ENCODE peak calls at places on chromosomes 11 and 22, in seven cellular contexts. E is body of pancreas, D is WTC11, M is cardiac fibroblast, H is ovary, O is foreskin fibroblast, G is upper lobe of right lung. S is an unnamed sample.

GRCh38 chr11:13718394-13718793 is 49.9 kb downstream of the FAR1 start:
- DNase-seq in E (no peak), H (no peak), O (no peak), M (no peak), D (no peak), G (no peak), S (no peak)

GRCh38 chr11:122681731-122682130 is 26.2 kb downstream of the UBASH3B start:
- DNase-seq in D (no peak), H (no peak), E (no peak), M (no peak), G (no peak), O (no peak), S (no peak)

GRCh38 chr11:64101461-64101860 is 64.5 kb downstream of the MACROD1 start:
- DNase-seq in M (no peak), D (no peak), H (no peak), O (no peak), E (no peak), G (no peak), S (no peak)

GRCh38 chr22:30648825-30649224 is 13.2 kb downstream of the SLC35E4 start:
- DNase-seq in H (no peak), G (no peak), O (no peak), E (peak), D (no peak), M (no peak), S (no peak)

GRCh38 chr11:67572747-67573419 is 10.7 kb upstream of the GSTP1 start:
- DNase-seq in E (peak), O (peak), M (peak), D (peak), G (peak), H (peak), S (no peak)

GRCh38 chr22:30224161-30224857 is 22.2 kb downstream of the LIF start:
- DNase-seq in M (no peak), G (no peak), O (no peak), D (no peak), H (no peak), E (no peak), S (no peak)

GRCh38 chr22:17824452-17824851 is 50.2 kb upstream of the BID start:
- DNase-seq in M (no peak), D (no peak), O (no peak), G (no peak), H (no peak), E (no peak), S (no peak)

GRCh38 chr11:92332986-92333385 is 108.4 kb downstream of the FAT3 start:
- DNase-seq in D (no peak), M (peak), O (peak), H (no peak), G (no peak), E (no peak), S (peak)

GRCh38 chr11:118621071-118621815 is 13.8 kb downstream of the PHLDB1 start:
- DNase-seq in O (peak), H (peak), E (peak), G (peak), D (peak), M (peak), S (no peak)

GRCh38 chr11:47917643-47918369 is 62.6 kb upstream of the PTPRJ start:
- DNase-seq in M (peak), G (peak), D (peak), E (peak), O (peak), H (peak), S (peak)

GRCh38 chr11:122229078-122229477 is 113.1 kb upstream of the BLID start:
- DNase-seq in O (peak), G (no peak), H (no peak), M (no peak), E (no peak), D (no peak), S (no peak)

DNA sequence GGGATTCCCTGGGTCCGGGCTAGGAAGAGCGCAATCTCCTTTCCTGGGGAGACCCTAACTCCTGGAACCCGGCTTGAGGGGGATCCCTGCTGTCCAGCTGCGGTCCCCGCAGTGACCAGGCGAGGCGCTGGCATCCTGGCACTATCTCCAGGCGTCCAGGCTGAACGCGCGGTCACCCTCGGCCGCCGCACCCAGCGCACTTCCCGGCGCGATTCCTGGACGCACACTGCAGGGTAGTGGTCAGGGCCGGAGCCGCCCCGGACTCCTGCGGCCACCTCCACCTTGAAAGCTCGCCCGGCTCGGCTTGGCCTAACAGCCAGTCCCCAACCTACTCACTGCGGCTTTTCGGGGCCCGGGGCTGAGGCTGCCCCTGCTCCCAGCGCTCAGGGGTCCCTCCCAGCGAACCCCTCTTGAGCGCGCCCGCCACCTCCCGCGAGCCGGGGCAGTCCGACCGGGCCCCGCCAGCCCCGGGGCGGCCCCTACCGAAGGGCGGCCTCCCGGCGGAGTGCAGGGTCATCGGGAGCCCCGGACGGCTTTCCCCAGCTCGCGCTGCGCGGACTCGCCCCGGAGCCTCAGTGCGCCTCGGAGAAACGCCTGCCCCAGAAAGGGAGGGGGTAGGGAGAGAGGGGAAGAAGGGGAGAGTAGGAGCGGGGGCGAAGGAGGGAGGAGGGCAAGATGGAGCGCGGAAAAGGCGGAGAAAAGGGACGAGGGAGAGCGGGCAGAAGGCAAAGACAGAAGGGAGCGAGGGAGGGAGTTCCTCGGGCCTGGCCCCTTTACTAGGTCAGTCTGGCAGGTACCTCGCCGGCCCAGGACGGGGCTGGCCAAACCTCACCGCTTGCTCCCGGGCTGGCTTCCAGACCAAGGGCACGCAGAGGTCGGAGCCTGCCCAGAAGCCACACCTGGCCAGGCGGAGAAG is 1.0 kb downstream of the POU2AF3 start:
- DNase-seq in O (peak), M (peak), E (peak), H (peak), D (peak), G (peak), S (no peak)
- TF ChIP-seq CTCF in O (peak), M (peak), E (peak), H (peak), D (peak), G (peak), S (peak)

GRCh38 chr22:45159652-45160462 is 3.9 kb upstream of the NUP50 start:
- DNase-seq in G (no peak), E (peak), M (no peak), O (no peak), D (no peak), H (no peak), S (no peak)
- TF ChIP-seq CTCF in G (peak), E (no peak), M (no peak), O (no peak), D (no peak), H (no peak), S (peak)

DNA sequence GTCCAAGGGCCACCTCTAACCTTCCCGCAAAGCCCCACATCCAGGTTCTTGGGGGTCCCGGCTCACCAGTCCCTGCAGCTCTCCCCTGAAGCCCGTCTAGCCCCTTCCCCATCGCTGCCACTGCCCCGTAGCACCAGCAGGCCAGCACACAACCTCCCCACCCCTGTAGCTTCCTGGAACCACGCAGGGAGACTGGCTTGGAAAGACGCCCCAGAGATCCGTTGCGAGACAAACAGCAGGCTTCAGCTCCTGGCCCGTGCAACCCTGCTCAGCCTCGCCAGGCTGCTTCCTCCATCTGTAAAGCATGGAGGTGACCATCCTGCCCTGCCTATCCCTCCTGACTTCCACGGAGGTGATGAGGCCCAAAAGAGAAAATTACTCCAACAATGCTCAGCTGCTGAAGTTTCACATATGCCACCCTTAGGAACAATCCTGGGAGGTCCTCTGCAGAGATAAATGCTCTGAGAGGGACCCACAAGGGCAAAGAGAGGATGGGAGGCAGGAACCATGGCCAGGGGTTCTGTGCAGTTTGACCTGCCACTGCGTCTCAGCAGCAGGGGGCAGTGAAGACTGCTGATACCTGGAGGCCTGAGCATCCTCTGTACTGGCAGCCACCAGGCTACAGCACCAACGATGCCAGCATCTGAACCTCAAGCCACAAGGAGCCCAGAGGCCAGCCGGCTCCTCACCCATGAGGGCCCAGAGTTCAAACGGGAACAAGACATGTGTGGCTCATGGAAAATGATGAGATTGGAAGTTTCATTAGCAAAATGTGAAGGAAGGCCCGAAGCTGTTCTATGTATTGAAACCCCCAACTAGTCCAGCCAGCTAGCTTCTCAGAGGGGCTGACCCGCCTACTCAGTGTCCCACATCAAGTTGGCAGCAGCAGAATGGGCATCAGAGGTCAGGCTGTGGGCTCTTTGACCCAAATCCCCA is 16.1 kb downstream of the DGCR2 start:
- DNase-seq in D (peak), E (peak), O (no peak), G (peak), M (no peak), H (no peak), S (no peak)
- TF ChIP-seq CTCF in D (no peak), E (no peak), O (no peak), G (peak), M (peak), H (no peak), S (peak)

GRCh38 chr11:11871991-11872401 is 30.2 kb downstream of the USP47 start:
- DNase-seq in O (no peak), H (no peak), G (no peak), D (no peak), M (no peak), E (no peak), S (no peak)

GRCh38 chr11:11880179-11880578 is 38.4 kb downstream of the USP47 start:
- DNase-seq in H (no peak), M (no peak), G (no peak), D (no peak), E (no peak), O (no peak), S (no peak)

GRCh38 chr11:11876458-11876857 is 34.7 kb downstream of the USP47 start:
- DNase-seq in E (peak), O (no peak), G (no peak), D (no peak), M (peak), H (no peak), S (no peak)
- TF ChIP-seq CTCF in E (no peak), O (no peak), G (no peak), D (no peak), M (peak), H (no peak), S (no peak)

GRCh38 chr22:25824828-25825474 is 83.0 kb downstream of the MYO18B start:
- DNase-seq in E (no peak), O (no peak), D (no peak), H (no peak), G (no peak), M (no peak), S (no peak)

GRCh38 chr22:25829237-25829636 is 87.2 kb downstream of the MYO18B start:
- DNase-seq in G (no peak), O (no peak), D (no peak), M (no peak), E (no peak), H (no peak), S (no peak)

GRCh38 chr22:25829808-25830777 is 88.1 kb downstream of the MYO18B start:
- DNase-seq in D (no peak), G (no peak), H (no peak), O (no peak), M (no peak), E (peak), S (no peak)

GRCh38 chr22:25828422-25828821 is 86.4 kb downstream of the MYO18B start:
- DNase-seq in H (no peak), G (no peak), D (no peak), O (no peak), M (no peak), E (no peak), S (no peak)

DNA sequence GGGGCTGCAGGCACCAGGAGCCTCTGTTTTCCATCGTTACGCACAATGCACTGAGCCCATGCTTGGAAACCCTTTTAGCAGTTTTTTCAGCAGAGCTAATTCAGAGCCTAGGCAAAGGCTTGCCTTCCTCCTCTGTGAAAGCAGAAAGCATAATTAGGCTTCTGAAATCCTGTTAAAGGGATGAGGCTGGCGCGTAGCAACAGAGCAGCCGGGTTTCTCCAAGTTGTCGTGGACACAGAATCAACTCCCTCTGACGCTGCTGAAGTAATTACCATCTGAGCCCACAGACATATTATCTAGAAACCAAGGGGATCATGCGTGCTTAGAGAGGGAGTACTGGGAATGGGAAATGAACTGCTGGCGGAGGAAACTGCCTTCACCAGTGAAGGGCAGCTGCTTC is 85.4 kb downstream of the MYO18B start:
- DNase-seq in H (no peak), E (no peak), O (no peak), M (no peak), D (no peak), G (no peak), S (no peak)
- TF ChIP-seq CTCF in H (no peak), E (no peak), O (no peak), M (no peak), D (no peak), G (no peak), S (no peak)

GRCh38 chr11:133835258-133836075 is 9.8 kb downstream of the SPATA19 start:
- DNase-seq in E (peak), G (no peak), O (peak), M (peak), D (peak), H (no peak), S (no peak)
- TF ChIP-seq CTCF in E (peak), G (peak), O (peak), M (peak), D (peak), H (no peak), S (peak)

GRCh38 chr11:46272816-46273427 is 4.5 kb upstream of the CREB3L1 start:
- DNase-seq in G (peak), D (no peak), H (peak), M (peak), E (peak), O (peak), S (no peak)
- TF ChIP-seq CTCF in G (no peak), D (no peak), H (no peak), M (no peak), E (no peak), O (no peak), S (no peak)

DNA sequence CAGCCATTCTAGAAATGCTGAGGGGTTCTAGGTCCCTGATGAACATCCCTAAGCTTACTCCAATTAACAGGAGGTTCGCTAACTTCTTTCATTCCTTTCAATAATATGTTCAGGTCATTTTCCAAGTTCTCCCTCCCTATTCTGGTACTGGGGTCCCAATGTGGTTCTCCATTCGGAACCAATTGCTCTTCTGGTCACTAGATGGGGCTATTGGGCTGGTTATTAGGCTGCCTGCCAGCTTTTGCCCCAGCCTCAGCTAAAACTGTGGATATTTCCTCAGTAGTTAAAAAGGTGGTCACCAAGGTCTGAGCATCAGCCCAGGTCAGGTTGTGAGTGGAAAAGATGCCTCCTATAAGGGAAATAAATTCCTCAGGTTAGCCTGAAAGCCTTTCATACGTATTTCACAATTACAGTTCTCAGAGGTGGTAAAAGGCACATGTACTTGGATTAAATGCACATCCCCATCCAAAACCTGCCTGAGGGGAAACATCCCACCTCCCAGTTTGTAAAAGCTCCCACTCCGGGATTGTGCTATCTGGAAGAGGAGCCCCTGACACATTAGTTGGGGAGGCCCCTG is 161.1 kb upstream of the CCDC179 start:
- DNase-seq in O (peak), G (no peak), E (peak), M (peak), D (peak), H (no peak), S (peak)
- TF ChIP-seq CTCF in O (peak), G (peak), E (peak), M (peak), D (peak), H (no peak), S (peak)

DNA sequence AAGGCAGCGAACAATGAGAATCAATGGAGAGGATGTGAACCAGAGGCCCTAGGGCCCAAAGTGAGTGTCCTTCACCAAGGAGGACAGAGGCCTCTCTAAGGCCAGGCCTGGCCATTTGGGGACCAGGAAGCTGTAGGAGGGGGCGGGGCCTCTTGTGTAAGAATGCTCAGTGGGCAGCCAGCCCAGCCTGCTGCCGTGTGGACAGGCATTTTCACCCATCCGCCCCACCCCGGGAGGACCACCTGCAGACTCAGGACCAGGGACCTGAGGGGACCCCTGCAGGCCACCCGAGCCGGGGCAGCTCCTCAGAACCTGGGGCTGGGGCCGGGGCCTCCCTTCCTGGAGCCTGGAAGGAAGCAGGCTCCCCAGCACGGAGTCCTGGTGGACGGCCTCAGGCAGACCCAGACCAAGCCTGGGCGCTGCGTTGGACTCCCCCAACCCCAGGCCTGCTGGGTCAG is 1.7 kb upstream of the TRABD start:
- DNase-seq in O (peak), M (peak), E (peak), G (peak), D (no peak), H (peak), S (no peak)
- TF ChIP-seq CTCF in O (no peak), M (no peak), E (no peak), G (no peak), D (no peak), H (no peak), S (no peak)

S was measured in AG04450.